ENCODE peak calls at places on chromosome 6, in four cellular contexts. A is AG04450, X is WTC11, S is right lobe of liver. L is an unnamed sample.

GRCh38 chr6:144578385-144579350 is 293.5 kb downstream of the UTRN start:
- DNase-seq in X (no peak), S (no peak), A (no peak), L (no peak)

GRCh38 chr6:40904583-40905194 is 134.3 kb downstream of the UNC5CL start:
- DNase-seq in S (no peak), X (no peak), A (no peak), L (no peak)

GRCh38 chr6:106069478-106069877 is 16.7 kb upstream of the PRDM1 start:
- DNase-seq in A (peak), S (no peak), X (no peak), L (no peak)

GRCh38 chr6:8383584-8383983 is 51.8 kb downstream of the SLC35B3 start:
- DNase-seq in S (no peak), X (peak), A (no peak), L (no peak)

GRCh38 chr6:139256087-139256486 is 35.7 kb downstream of the TXLNB start:
- DNase-seq in S (no peak), A (peak), X (no peak), L (no peak)

GRCh38 chr6:154329350-154330170 is 27.0 kb downstream of the IPCEF1 start:
- DNase-seq in X (no peak), S (no peak), A (no peak), L (no peak)

GRCh38 chr6:61538765-61539164 is 747.3 kb downstream of the KHDRBS2 start:
- DNase-seq in X (no peak), S (no peak), A (no peak), L (no peak)

GRCh38 chr6:158894192-158894591 is 75.0 kb upstream of the EZR start:
- DNase-seq in S (no peak), A (peak), X (no peak), L (no peak)

GRCh38 chr6:25709761-25710160 is 44.8 kb upstream of the SLC17A4 start:
- DNase-seq in S (no peak), X (no peak), A (no peak), L (no peak)

GRCh38 chr6:3756516-3757010 is 5.0 kb upstream of the PXDC1 start:
- DNase-seq in X (no peak), A (no peak), S (no peak), L (no peak)

GRCh38 chr6:35691027-35691824 is 2.5 kb upstream of the FKBP5 start:
- DNase-seq in X (no peak), S (peak), A (no peak), L (no peak)

GRCh38 chr6:96794980-96795379 is 42.3 kb downstream of the GPR63 start:
- DNase-seq in X (no peak), S (no peak), A (no peak), L (no peak)

GRCh38 chr6:154276810-154277577 is 79.6 kb downstream of the IPCEF1 start:
- DNase-seq in A (no peak), S (no peak), X (no peak), L (no peak)

GRCh38 chr6:43021270-43022047 is at the start of gene RRP36:
- DNase-seq in X (peak), A (no peak), S (peak), L (peak)

GRCh38 chr6:36566418-36566905 is 19.2 kb upstream of the STK38 start:
- DNase-seq in S (peak), A (no peak), X (no peak), L (no peak)

GRCh38 chr6:11271228-11271627 is 38.8 kb upstream of the NEDD9 start:
- DNase-seq in X (no peak), S (no peak), A (no peak), L (no peak)

GRCh38 chr6:36028088-36028886 is 679 bp downstream of the MAPK14 start:
- DNase-seq in S (peak), A (no peak), X (peak), L (no peak)

GRCh38 chr6:25446815-25447569 is 167.8 kb downstream of the CARMIL1 start:
- DNase-seq in S (no peak), A (no peak), X (no peak), L (no peak)

GRCh38 chr6:88157106-88157505 is 9.0 kb downstream of the CNR1 start:
- DNase-seq in S (no peak), A (no peak), X (no peak), L (no peak)

GRCh38 chr6:167838207-167838748 is 11.6 kb downstream of the AFDN start:
- DNase-seq in S (no peak), A (no peak), X (no peak), L (no peak)

GRCh38 chr6:10409766-10410209 is 5.1 kb downstream of the TFAP2A start:
- DNase-seq in S (no peak), A (no peak), X (no peak), L (no peak)

GRCh38 chr6:18492957-18493356 is 105.8 kb downstream of the RNF144B start:
- DNase-seq in X (no peak), A (no peak), S (no peak), L (no peak)

GRCh38 chr6:148693882-148694484 is 52.8 kb upstream of the UST start:
- DNase-seq in A (no peak), X (no peak), S (no peak), L (no peak)

GRCh38 chr6:139473239-139473701 is 98.8 kb upstream of the CITED2 start:
- DNase-seq in S (no peak), X (peak), A (no peak), L (no peak)

GRCh38 chr6:96505363-96505762 is 16.2 kb upstream of the UFL1 start:
- DNase-seq in X (no peak), S (no peak), A (no peak), L (no peak)

GRCh38 chr6:99151634-99152344 is 197.7 kb downstream of the FAXC start:
- DNase-seq in A (peak), S (peak), X (peak), L (peak)

GRCh38 chr6:112911949-112912348 is 564.8 kb downstream of the RFPL4B start:
- DNase-seq in A (no peak), S (no peak), X (no peak), L (no peak)

GRCh38 chr6:158059108-158059507 is 77.4 kb downstream of the SYNJ2 start:
- DNase-seq in S (no peak), X (no peak), A (no peak), L (no peak)

GRCh38 chr6:130167655-130168054 is 55.1 kb downstream of the SAMD3 start:
- DNase-seq in X (no peak), A (peak), S (no peak), L (no peak)